ENCODE peak calls at places on chromosomes 5 and 9, in five cellular contexts. One of them, this sample, is unnamed.

GRCh38 chr9:109418827-109419226 is 79.3 kb downstream of the PTPN3 start:
- DNase-seq in heart left ventricle: no peak
- DNase-seq in cardiac muscle cell: no peak
- DNase-seq in sigmoid colon: no peak
- DNase-seq in right atrium auricular region: no peak
- DNase-seq in this sample: no peak

GRCh38 chr9:32394381-32395049 is 10.1 kb downstream of the ACO1 start:
- DNase-seq in heart left ventricle: no peak
- DNase-seq in sigmoid colon: no peak
- DNase-seq in right atrium auricular region: no peak
- DNase-seq in cardiac muscle cell: no peak
- DNase-seq in this sample: no peak

GRCh38 chr5:154630410-154630809 is 124.8 kb upstream of the LARP1 start:
- DNase-seq in right atrium auricular region: no peak
- DNase-seq in heart left ventricle: no peak
- DNase-seq in sigmoid colon: no peak
- DNase-seq in cardiac muscle cell: no peak
- DNase-seq in this sample: no peak

GRCh38 chr5:142922223-142922952 is 152.2 kb downstream of the ARHGAP26 start:
- DNase-seq in right atrium auricular region: no peak
- DNase-seq in heart left ventricle: no peak
- DNase-seq in sigmoid colon: no peak
- DNase-seq in cardiac muscle cell: peak
- DNase-seq in this sample: no peak

GRCh38 chr9:96618209-96619108 is 1.2 kb downstream of the CDC14B start:
- DNase-seq in sigmoid colon: peak
- DNase-seq in cardiac muscle cell: peak
- DNase-seq in heart left ventricle: peak
- DNase-seq in right atrium auricular region: peak
- DNase-seq in this sample: peak

GRCh38 chr5:75281716-75282465 is 45.2 kb upstream of the ANKRD31 start:
- DNase-seq in cardiac muscle cell: no peak
- DNase-seq in right atrium auricular region: no peak
- DNase-seq in heart left ventricle: no peak
- DNase-seq in sigmoid colon: no peak
- DNase-seq in this sample: no peak

GRCh38 chr9:136482046-136482792 is 621 bp downstream of the SEC16A start:
- DNase-seq in heart left ventricle: no peak
- DNase-seq in cardiac muscle cell: peak
- DNase-seq in sigmoid colon: peak
- DNase-seq in right atrium auricular region: no peak
- DNase-seq in this sample: no peak

GRCh38 chr9:95167998-95168397 is 149.5 kb downstream of the FANCC start:
- DNase-seq in right atrium auricular region: peak
- DNase-seq in cardiac muscle cell: peak
- DNase-seq in sigmoid colon: no peak
- DNase-seq in heart left ventricle: no peak
- DNase-seq in this sample: peak

GRCh38 chr5:139639619-139640431 is 8.3 kb upstream of the CXXC5 start:
- DNase-seq in right atrium auricular region: peak
- DNase-seq in heart left ventricle: peak
- DNase-seq in cardiac muscle cell: no peak
- DNase-seq in sigmoid colon: peak
- DNase-seq in this sample: peak

GRCh38 chr9:78692871-78693270 is 395.9 kb downstream of the PSAT1 start:
- DNase-seq in cardiac muscle cell: no peak
- DNase-seq in heart left ventricle: no peak
- DNase-seq in sigmoid colon: no peak
- DNase-seq in right atrium auricular region: no peak
- DNase-seq in this sample: no peak

GRCh38 chr5:76705574-76705973 is 10.4 kb upstream of the F2R start:
- DNase-seq in cardiac muscle cell: no peak
- DNase-seq in sigmoid colon: no peak
- DNase-seq in heart left ventricle: no peak
- DNase-seq in right atrium auricular region: no peak
- DNase-seq in this sample: no peak

GRCh38 chr5:147483961-147484707 is 25.7 kb downstream of the DPYSL3 start:
- DNase-seq in cardiac muscle cell: peak
- DNase-seq in heart left ventricle: peak
- DNase-seq in right atrium auricular region: peak
- DNase-seq in sigmoid colon: peak
- DNase-seq in this sample: peak

GRCh38 chr5:84885479-84886258 is 501.0 kb upstream of the EDIL3 start:
- DNase-seq in heart left ventricle: peak
- DNase-seq in sigmoid colon: no peak
- DNase-seq in right atrium auricular region: no peak
- DNase-seq in cardiac muscle cell: peak
- DNase-seq in this sample: no peak

GRCh38 chr5:39580702-39581498 is 156.1 kb upstream of the DAB2 start:
- DNase-seq in heart left ventricle: no peak
- DNase-seq in cardiac muscle cell: peak
- DNase-seq in sigmoid colon: no peak
- DNase-seq in right atrium auricular region: no peak
- DNase-seq in this sample: no peak

GRCh38 chr5:39523821-39524220 is 99.0 kb upstream of the DAB2 start:
- DNase-seq in sigmoid colon: no peak
- DNase-seq in cardiac muscle cell: no peak
- DNase-seq in right atrium auricular region: no peak
- DNase-seq in heart left ventricle: no peak
- DNase-seq in this sample: no peak

GRCh38 chr9:38671372-38671731 is 48.6 kb downstream of the FAM240B start:
- DNase-seq in heart left ventricle: no peak
- DNase-seq in cardiac muscle cell: no peak
- DNase-seq in right atrium auricular region: peak
- DNase-seq in sigmoid colon: no peak
- DNase-seq in this sample: no peak

GRCh38 chr5:177094224-177095087 is 7.7 kb downstream of the FGFR4 start:
- DNase-seq in cardiac muscle cell: peak
- DNase-seq in right atrium auricular region: peak
- DNase-seq in sigmoid colon: peak
- DNase-seq in heart left ventricle: peak
- DNase-seq in this sample: no peak

GRCh38 chr9:112404367-112404979 is 24.6 kb downstream of the HSDL2 start:
- DNase-seq in heart left ventricle: no peak
- DNase-seq in sigmoid colon: no peak
- DNase-seq in right atrium auricular region: no peak
- DNase-seq in cardiac muscle cell: peak
- DNase-seq in this sample: no peak

GRCh38 chr5:51495672-51496071 is 112.4 kb downstream of the ISL1 start:
- DNase-seq in heart left ventricle: no peak
- DNase-seq in sigmoid colon: no peak
- DNase-seq in cardiac muscle cell: no peak
- DNase-seq in right atrium auricular region: no peak
- DNase-seq in this sample: no peak

GRCh38 chr9:85743290-85744128 is 1.8 kb upstream of the AGTPBP1 start:
- DNase-seq in right atrium auricular region: no peak
- DNase-seq in heart left ventricle: no peak
- DNase-seq in cardiac muscle cell: peak
- DNase-seq in sigmoid colon: peak
- DNase-seq in this sample: no peak

GRCh38 chr5:37552770-37553719 is 173.9 kb downstream of the WDR70 start:
- DNase-seq in cardiac muscle cell: peak
- DNase-seq in right atrium auricular region: no peak
- DNase-seq in heart left ventricle: no peak
- DNase-seq in sigmoid colon: no peak
- DNase-seq in this sample: peak
- TF ChIP-seq CTCF in cardiac muscle cell: no peak
- TF ChIP-seq CTCF in right atrium auricular region: no peak
- TF ChIP-seq CTCF in heart left ventricle: no peak
- TF ChIP-seq CTCF in sigmoid colon: no peak
- TF ChIP-seq CTCF in this sample: no peak

GRCh38 chr9:72657023-72657422 is 135.6 kb downstream of the TMC1 start:
- DNase-seq in heart left ventricle: no peak
- DNase-seq in cardiac muscle cell: no peak
- DNase-seq in right atrium auricular region: no peak
- DNase-seq in sigmoid colon: no peak
- DNase-seq in this sample: no peak

GRCh38 chr9:72667181-72667580 is 145.8 kb downstream of the TMC1 start:
- DNase-seq in sigmoid colon: no peak
- DNase-seq in right atrium auricular region: no peak
- DNase-seq in heart left ventricle: no peak
- DNase-seq in cardiac muscle cell: no peak
- DNase-seq in this sample: no peak

GRCh38 chr9:72665421-72665820 is 144.0 kb downstream of the TMC1 start:
- DNase-seq in sigmoid colon: no peak
- DNase-seq in heart left ventricle: no peak
- DNase-seq in right atrium auricular region: no peak
- DNase-seq in cardiac muscle cell: peak
- DNase-seq in this sample: no peak

GRCh38 chr9:72656021-72656420 is 134.6 kb downstream of the TMC1 start:
- DNase-seq in cardiac muscle cell: no peak
- DNase-seq in heart left ventricle: no peak
- DNase-seq in sigmoid colon: no peak
- DNase-seq in right atrium auricular region: no peak
- DNase-seq in this sample: no peak

GRCh38 chr9:72661401-72662135 is 140.2 kb downstream of the TMC1 start:
- DNase-seq in heart left ventricle: no peak
- DNase-seq in right atrium auricular region: no peak
- DNase-seq in sigmoid colon: no peak
- DNase-seq in cardiac muscle cell: peak
- DNase-seq in this sample: no peak
- TF ChIP-seq CTCF in heart left ventricle: no peak
- TF ChIP-seq CTCF in right atrium auricular region: no peak
- TF ChIP-seq CTCF in sigmoid colon: no peak
- TF ChIP-seq CTCF in cardiac muscle cell: no peak
- TF ChIP-seq CTCF in this sample: no peak

GRCh38 chr5:42943931-42944631 is 96.0 kb downstream of the ANXA2R start:
- DNase-seq in heart left ventricle: no peak
- DNase-seq in sigmoid colon: no peak
- DNase-seq in cardiac muscle cell: peak
- DNase-seq in right atrium auricular region: no peak
- DNase-seq in this sample: peak
- TF ChIP-seq CTCF in heart left ventricle: no peak
- TF ChIP-seq CTCF in sigmoid colon: no peak
- TF ChIP-seq CTCF in cardiac muscle cell: peak
- TF ChIP-seq CTCF in right atrium auricular region: no peak
- TF ChIP-seq CTCF in this sample: no peak

DNA sequence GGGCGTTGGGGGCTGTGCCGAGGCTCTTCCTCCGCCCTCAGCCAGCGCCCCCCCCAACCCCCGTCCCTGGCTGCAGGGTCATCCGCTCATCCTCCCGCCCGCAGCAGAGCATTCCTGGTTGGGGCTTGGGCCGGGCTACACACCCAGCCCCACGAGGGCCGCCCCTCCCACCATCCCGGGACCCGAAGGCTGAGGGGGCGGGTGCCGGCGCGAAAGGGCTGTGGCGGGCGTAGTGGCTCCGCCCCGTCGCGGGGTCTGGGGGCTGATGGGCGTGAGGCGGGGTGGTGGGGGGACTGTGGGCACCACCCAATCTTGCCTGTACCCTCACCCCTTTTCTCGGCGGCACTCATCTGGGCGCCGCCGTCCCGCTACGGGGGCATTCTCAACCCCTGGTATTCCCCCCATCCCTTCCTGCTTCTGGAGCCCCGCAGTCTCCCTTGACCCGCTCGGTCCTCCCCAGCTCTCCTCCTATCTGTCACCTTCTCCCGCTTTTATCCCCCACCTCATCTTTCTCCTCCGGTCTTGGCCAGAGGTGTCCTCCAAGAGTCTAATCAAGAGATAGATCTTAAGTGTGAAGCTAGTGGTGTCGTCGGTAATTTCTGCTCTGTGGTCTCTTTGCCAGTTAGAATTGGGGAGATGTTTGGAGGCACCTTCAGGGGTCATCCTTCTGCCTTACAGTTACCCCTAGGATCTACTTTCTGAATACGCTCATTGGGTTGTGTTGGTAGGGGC is 1.6 kb downstream of the FER start:
- DNase-seq in heart left ventricle: no peak
- DNase-seq in cardiac muscle cell: no peak
- DNase-seq in sigmoid colon: peak
- DNase-seq in right atrium auricular region: no peak
- DNase-seq in this sample: no peak
- TF ChIP-seq CTCF in heart left ventricle: no peak
- TF ChIP-seq CTCF in cardiac muscle cell: no peak
- TF ChIP-seq CTCF in sigmoid colon: no peak
- TF ChIP-seq CTCF in right atrium auricular region: no peak
- TF ChIP-seq CTCF in this sample: no peak

DNA sequence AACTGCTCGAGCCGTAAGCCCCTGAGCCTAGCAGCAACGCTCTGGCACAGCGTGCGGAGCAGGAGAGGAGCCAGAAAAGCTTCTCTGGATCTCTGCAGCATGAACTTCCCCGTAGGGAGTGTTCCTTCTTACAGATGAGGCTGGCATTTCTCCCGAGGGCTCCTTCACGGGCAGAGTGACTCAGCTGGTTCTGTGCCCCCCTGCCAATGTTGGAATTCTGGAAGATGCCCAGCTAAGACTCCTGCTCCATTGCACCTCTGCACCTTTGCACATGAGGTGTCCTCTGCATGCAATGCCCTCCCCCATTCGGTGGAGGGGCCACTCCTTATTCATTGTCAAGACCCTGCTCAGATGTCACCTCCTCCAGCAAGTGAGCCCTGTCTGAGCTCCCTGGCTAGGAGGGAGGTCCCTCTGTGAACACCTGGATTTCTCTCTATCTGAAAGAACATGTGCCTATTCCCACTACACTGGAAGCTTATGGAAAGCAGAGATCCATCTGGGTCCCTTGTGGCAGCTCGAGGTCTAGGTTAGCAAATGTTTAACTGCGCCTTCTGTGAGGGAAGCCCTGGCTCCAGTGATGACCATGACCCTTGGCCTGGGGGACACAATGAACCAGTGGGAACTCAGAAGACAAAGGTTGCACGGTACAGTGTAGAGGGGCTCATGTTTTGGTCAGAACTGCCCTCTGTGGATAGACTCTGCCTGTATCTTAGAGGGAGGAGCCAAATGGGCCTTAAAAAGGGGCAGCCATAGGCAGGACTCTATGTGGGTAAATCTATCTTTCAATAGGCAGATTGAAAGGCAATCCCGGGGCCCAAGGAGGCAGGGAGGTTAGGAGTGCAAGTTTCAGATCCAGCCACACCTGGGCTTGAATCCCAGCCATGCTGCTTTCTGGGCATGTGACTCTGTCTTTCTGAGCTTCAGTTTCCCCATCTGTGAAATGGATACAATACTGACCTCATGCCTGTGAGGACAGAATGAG is 39.4 kb downstream of the SH3PXD2B start:
- DNase-seq in sigmoid colon: peak
- DNase-seq in cardiac muscle cell: peak
- DNase-seq in right atrium auricular region: no peak
- DNase-seq in heart left ventricle: peak
- DNase-seq in this sample: no peak
- TF ChIP-seq CTCF in sigmoid colon: no peak
- TF ChIP-seq CTCF in cardiac muscle cell: no peak
- TF ChIP-seq CTCF in right atrium auricular region: no peak
- TF ChIP-seq CTCF in heart left ventricle: no peak
- TF ChIP-seq CTCF in this sample: no peak

GRCh38 chr9:83980395-83981125 is at the start of gene RMI1:
- DNase-seq in right atrium auricular region: peak
- DNase-seq in heart left ventricle: peak
- DNase-seq in cardiac muscle cell: peak
- DNase-seq in sigmoid colon: peak
- DNase-seq in this sample: peak
- TF ChIP-seq CTCF in right atrium auricular region: peak
- TF ChIP-seq CTCF in heart left ventricle: peak
- TF ChIP-seq CTCF in cardiac muscle cell: no peak
- TF ChIP-seq CTCF in sigmoid colon: no peak
- TF ChIP-seq CTCF in this sample: no peak

DNA sequence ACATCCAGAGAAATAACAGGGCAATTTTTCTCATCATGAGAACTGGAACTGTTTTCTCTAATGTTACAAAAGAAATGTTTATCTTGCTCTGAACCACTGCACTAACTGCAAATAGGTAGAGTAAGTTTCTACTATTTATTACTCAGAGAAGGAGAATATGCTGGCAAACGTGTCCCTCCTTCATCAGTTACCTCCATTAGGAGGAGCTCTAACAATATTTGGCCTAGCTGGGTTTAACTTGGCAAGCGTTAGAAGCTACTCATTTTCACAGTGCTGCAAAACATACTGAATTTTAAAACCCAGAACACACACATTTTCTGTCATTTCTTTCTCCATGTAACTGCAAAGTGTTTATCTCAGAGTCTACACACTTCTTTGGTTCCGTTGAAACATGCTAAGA is 101.0 kb upstream of the GABRG2 start:
- DNase-seq in cardiac muscle cell: no peak
- DNase-seq in sigmoid colon: no peak
- DNase-seq in right atrium auricular region: no peak
- DNase-seq in heart left ventricle: no peak
- DNase-seq in this sample: peak
- TF ChIP-seq CTCF in cardiac muscle cell: no peak
- TF ChIP-seq CTCF in sigmoid colon: no peak
- TF ChIP-seq CTCF in right atrium auricular region: peak
- TF ChIP-seq CTCF in heart left ventricle: no peak
- TF ChIP-seq CTCF in this sample: no peak

This sample was measured in endothelial cell.